ENCODE peak calls at places on chromosome 9, in seven cellular contexts. One of them, this sample, is unnamed.
A peak's percentile ranks its signal among the peaks of the same experiment; 100 is the strongest.

GRCh38 chr9:127218818-127219217 is 45.8 kb upstream of the GARNL3 start:
- DNase-seq in cardiac muscle cell: no peak
- DNase-seq in colonic mucosa: no peak
- DNase-seq in left ventricle myocardium inferior: no peak
- DNase-seq in IMR-90: no peak
- DNase-seq in heart left ventricle: no peak
- DNase-seq in prostate gland: no peak
- DNase-seq in this sample: no peak

GRCh38 chr9:95507456-95508241 is 9.1 kb downstream of the PTCH1 start:
- DNase-seq in cardiac muscle cell: peak; percentile 83
- DNase-seq in colonic mucosa: peak; percentile 72
- DNase-seq in left ventricle myocardium inferior: peak; percentile 52
- DNase-seq in IMR-90: peak; percentile 73
- DNase-seq in heart left ventricle: peak; percentile 70
- DNase-seq in prostate gland: peak; percentile 69
- DNase-seq in this sample: peak; percentile 66

GRCh38 chr9:113011911-113012381 is at the start of gene ZNF883:
- DNase-seq in cardiac muscle cell: peak; percentile 86
- DNase-seq in colonic mucosa: peak; percentile 43
- DNase-seq in left ventricle myocardium inferior: peak; percentile 62
- DNase-seq in IMR-90: peak; percentile 55
- DNase-seq in heart left ventricle: peak; percentile 74
- DNase-seq in prostate gland: no peak
- DNase-seq in this sample: peak; percentile 41

GRCh38 chr9:22307013-22307711 is 139.5 kb upstream of the DMRTA1 start:
- DNase-seq in cardiac muscle cell: peak; percentile 62
- DNase-seq in colonic mucosa: peak; percentile 19
- DNase-seq in left ventricle myocardium inferior: no peak
- DNase-seq in IMR-90: peak; percentile 55
- DNase-seq in heart left ventricle: no peak
- DNase-seq in prostate gland: peak; percentile 37
- DNase-seq in this sample: peak; percentile 7

GRCh38 chr9:14827805-14828204 is 82.4 kb downstream of the FREM1 start:
- DNase-seq in cardiac muscle cell: no peak
- DNase-seq in colonic mucosa: no peak
- DNase-seq in left ventricle myocardium inferior: no peak
- DNase-seq in IMR-90: no peak
- DNase-seq in heart left ventricle: no peak
- DNase-seq in prostate gland: no peak
- DNase-seq in this sample: no peak

GRCh38 chr9:133440884-133441283 is 18.7 kb downstream of the ADAMTS13 start:
- DNase-seq in cardiac muscle cell: no peak
- DNase-seq in colonic mucosa: no peak
- DNase-seq in left ventricle myocardium inferior: no peak
- DNase-seq in IMR-90: no peak
- DNase-seq in heart left ventricle: no peak
- DNase-seq in prostate gland: no peak
- DNase-seq in this sample: no peak

GRCh38 chr9:112894699-112895098 is 4.0 kb upstream of the SLC46A2 start:
- DNase-seq in cardiac muscle cell: no peak
- DNase-seq in colonic mucosa: no peak
- DNase-seq in left ventricle myocardium inferior: no peak
- DNase-seq in IMR-90: no peak
- DNase-seq in heart left ventricle: no peak
- DNase-seq in prostate gland: no peak
- DNase-seq in this sample: no peak

GRCh38 chr9:19554518-19554917 is 145.7 kb downstream of the ACER2 start:
- DNase-seq in cardiac muscle cell: no peak
- DNase-seq in colonic mucosa: no peak
- DNase-seq in left ventricle myocardium inferior: no peak
- DNase-seq in IMR-90: no peak
- DNase-seq in heart left ventricle: no peak
- DNase-seq in prostate gland: no peak
- DNase-seq in this sample: no peak

GRCh38 chr9:95841377-95841776 is 34.1 kb upstream of the ERCC6L2 start:
- DNase-seq in cardiac muscle cell: no peak
- DNase-seq in colonic mucosa: no peak
- DNase-seq in left ventricle myocardium inferior: no peak
- DNase-seq in IMR-90: no peak
- DNase-seq in heart left ventricle: no peak
- DNase-seq in prostate gland: no peak
- DNase-seq in this sample: no peak

GRCh38 chr9:98745470-98745869 is 36.7 kb upstream of the GABBR2 start:
- DNase-seq in cardiac muscle cell: no peak
- DNase-seq in colonic mucosa: no peak
- DNase-seq in left ventricle myocardium inferior: no peak
- DNase-seq in IMR-90: no peak
- DNase-seq in heart left ventricle: no peak
- DNase-seq in prostate gland: no peak
- DNase-seq in this sample: no peak

GRCh38 chr9:134521817-134522501 is 119.6 kb upstream of the COL5A1 start:
- DNase-seq in cardiac muscle cell: no peak
- DNase-seq in colonic mucosa: no peak
- DNase-seq in left ventricle myocardium inferior: no peak
- DNase-seq in IMR-90: no peak
- DNase-seq in heart left ventricle: no peak
- DNase-seq in prostate gland: no peak
- DNase-seq in this sample: no peak

GRCh38 chr9:77424993-77425392 is 223.1 kb downstream of the GNA14 start:
- DNase-seq in cardiac muscle cell: no peak
- DNase-seq in colonic mucosa: no peak
- DNase-seq in left ventricle myocardium inferior: no peak
- DNase-seq in IMR-90: peak; percentile 68
- DNase-seq in heart left ventricle: no peak
- DNase-seq in prostate gland: no peak
- DNase-seq in this sample: no peak

GRCh38 chr9:14303526-14303925 is 10.4 kb downstream of the NFIB start:
- DNase-seq in cardiac muscle cell: no peak
- DNase-seq in colonic mucosa: no peak
- DNase-seq in left ventricle myocardium inferior: no peak
- DNase-seq in IMR-90: no peak
- DNase-seq in heart left ventricle: no peak
- DNase-seq in prostate gland: no peak
- DNase-seq in this sample: no peak

GRCh38 chr9:121645003-121645402 is 6.4 kb upstream of the DAB2IP start:
- DNase-seq in cardiac muscle cell: no peak
- DNase-seq in colonic mucosa: no peak
- DNase-seq in left ventricle myocardium inferior: no peak
- DNase-seq in IMR-90: no peak
- DNase-seq in heart left ventricle: peak; percentile 29
- DNase-seq in prostate gland: no peak
- DNase-seq in this sample: no peak

GRCh38 chr9:132769895-132770774 is 99.9 kb downstream of the GTF3C4 start:
- DNase-seq in cardiac muscle cell: peak; percentile 75
- DNase-seq in colonic mucosa: peak; percentile 80
- DNase-seq in left ventricle myocardium inferior: peak; percentile 68
- DNase-seq in IMR-90: peak; percentile 51
- DNase-seq in heart left ventricle: peak; percentile 73
- DNase-seq in prostate gland: peak; percentile 56
- DNase-seq in this sample: no peak

GRCh38 chr9:94538908-94539307 is 16.0 kb upstream of the PCAT7 start:
- DNase-seq in cardiac muscle cell: no peak
- DNase-seq in colonic mucosa: no peak
- DNase-seq in left ventricle myocardium inferior: no peak
- DNase-seq in IMR-90: no peak
- DNase-seq in heart left ventricle: no peak
- DNase-seq in prostate gland: no peak
- DNase-seq in this sample: no peak

GRCh38 chr9:89744730-89745129 is 139.9 kb downstream of the GADD45G start:
- DNase-seq in cardiac muscle cell: no peak
- DNase-seq in colonic mucosa: no peak
- DNase-seq in left ventricle myocardium inferior: no peak
- DNase-seq in IMR-90: no peak
- DNase-seq in heart left ventricle: no peak
- DNase-seq in prostate gland: no peak
- DNase-seq in this sample: no peak

GRCh38 chr9:129761293-129761900 is 8.6 kb upstream of the PTGES start:
- DNase-seq in cardiac muscle cell: peak; percentile 91
- DNase-seq in colonic mucosa: peak; percentile 73
- DNase-seq in left ventricle myocardium inferior: peak; percentile 76
- DNase-seq in IMR-90: peak; percentile 92
- DNase-seq in heart left ventricle: peak; percentile 84
- DNase-seq in prostate gland: no peak
- DNase-seq in this sample: no peak

GRCh38 chr9:129759329-129759728 is 6.5 kb upstream of the PTGES start:
- DNase-seq in cardiac muscle cell: no peak
- DNase-seq in colonic mucosa: no peak
- DNase-seq in left ventricle myocardium inferior: peak; percentile 51
- DNase-seq in IMR-90: no peak
- DNase-seq in heart left ventricle: no peak
- DNase-seq in prostate gland: no peak
- DNase-seq in this sample: no peak

GRCh38 chr9:129763235-129763917 is 10.5 kb upstream of the PTGES start:
- DNase-seq in cardiac muscle cell: peak; percentile 95
- DNase-seq in colonic mucosa: no peak
- DNase-seq in left ventricle myocardium inferior: peak; percentile 19
- DNase-seq in IMR-90: peak; percentile 80
- DNase-seq in heart left ventricle: no peak
- DNase-seq in prostate gland: no peak
- DNase-seq in this sample: no peak

GRCh38 chr9:129759804-129760502 is 7.1 kb upstream of the PTGES start:
- DNase-seq in cardiac muscle cell: no peak
- DNase-seq in colonic mucosa: no peak
- DNase-seq in left ventricle myocardium inferior: peak; percentile 19
- DNase-seq in IMR-90: no peak
- DNase-seq in heart left ventricle: no peak
- DNase-seq in prostate gland: no peak
- DNase-seq in this sample: no peak

DNA sequence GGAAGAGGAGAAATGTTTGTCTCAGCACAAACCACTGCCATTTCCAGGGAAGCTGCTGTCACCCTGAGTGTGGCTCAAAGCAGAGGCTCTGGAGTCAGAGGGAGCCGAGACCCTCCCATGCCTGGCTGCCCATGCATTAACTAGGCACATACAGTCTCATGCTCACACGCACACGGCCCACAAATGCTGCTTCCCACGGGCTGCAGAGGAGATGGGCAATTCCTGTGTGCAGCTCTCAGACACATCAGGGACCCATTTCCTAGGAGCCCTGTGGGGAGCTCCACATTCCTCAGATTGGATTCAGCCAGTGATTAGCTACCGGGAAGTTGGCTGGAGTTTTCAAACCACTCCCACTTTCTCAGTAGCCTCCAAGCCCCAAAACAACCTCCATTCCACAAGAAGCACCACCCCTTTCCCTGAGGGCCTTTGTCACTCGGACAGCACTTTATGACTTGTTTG is 9.1 kb upstream of the PTGES start:
- DNase-seq in cardiac muscle cell: peak; percentile 89
- DNase-seq in colonic mucosa: peak; percentile 60
- DNase-seq in left ventricle myocardium inferior: no peak
- DNase-seq in IMR-90: peak; percentile 83
- DNase-seq in heart left ventricle: no peak
- DNase-seq in prostate gland: no peak
- DNase-seq in this sample: peak; percentile 96
- H3K27me3 ChIP-seq in cardiac muscle cell: no peaks in the 10 kb centered on the region
- H3K27me3 ChIP-seq in colonic mucosa: no peaks in the 10 kb centered on the region
- H3K27me3 ChIP-seq in left ventricle myocardium inferior: no peaks in the 10 kb centered on the region
- H3K27me3 ChIP-seq in IMR-90: no peaks in the 10 kb centered on the region
- H3K27me3 ChIP-seq in heart left ventricle: no peaks in the 10 kb centered on the region
- H3K27me3 ChIP-seq in prostate gland: no peaks in the 10 kb centered on the region
- H3K27me3 ChIP-seq in this sample: no peaks in the 10 kb centered on the region

GRCh38 chr9:9998491-9999287 is 614.1 kb downstream of the PTPRD start:
- DNase-seq in cardiac muscle cell: no peak
- DNase-seq in colonic mucosa: no peak
- DNase-seq in left ventricle myocardium inferior: no peak
- DNase-seq in IMR-90: no peak
- DNase-seq in heart left ventricle: no peak
- DNase-seq in prostate gland: no peak
- DNase-seq in this sample: no peak
- TF ChIP-seq CTCF in cardiac muscle cell: no peak
- TF ChIP-seq CTCF in colonic mucosa: no peak
- TF ChIP-seq CTCF in left ventricle myocardium inferior: peak; percentile 48
- TF ChIP-seq CTCF in IMR-90: peak; percentile 6
- TF ChIP-seq CTCF in heart left ventricle: no peak
- TF ChIP-seq CTCF in prostate gland: no peak
- TF ChIP-seq CTCF in this sample: peak; percentile 39

GRCh38 chr9:27765266-27765665 is 192.0 kb upstream of the C9orf72 start:
- DNase-seq in cardiac muscle cell: peak; percentile 9
- DNase-seq in colonic mucosa: no peak
- DNase-seq in left ventricle myocardium inferior: no peak
- DNase-seq in IMR-90: no peak
- DNase-seq in heart left ventricle: no peak
- DNase-seq in prostate gland: no peak
- DNase-seq in this sample: no peak
- H3K27me3 ChIP-seq in cardiac muscle cell: no peaks in the 10 kb centered on the region
- H3K27me3 ChIP-seq in colonic mucosa: no peaks in the 10 kb centered on the region
- H3K27me3 ChIP-seq in left ventricle myocardium inferior: no peaks in the 10 kb centered on the region
- H3K27me3 ChIP-seq in IMR-90: no peaks in the 10 kb centered on the region
- H3K27me3 ChIP-seq in heart left ventricle: no peaks in the 10 kb centered on the region
- H3K27me3 ChIP-seq in prostate gland: no peaks in the 10 kb centered on the region
- H3K27me3 ChIP-seq in this sample: no peaks in the 10 kb centered on the region

GRCh38 chr9:36346578-36346977 is 53.5 kb downstream of the RNF38 start:
- DNase-seq in cardiac muscle cell: no peak
- DNase-seq in colonic mucosa: no peak
- DNase-seq in left ventricle myocardium inferior: no peak
- DNase-seq in IMR-90: no peak
- DNase-seq in heart left ventricle: no peak
- DNase-seq in prostate gland: no peak
- DNase-seq in this sample: no peak

GRCh38 chr9:36341936-36342577 is 58.0 kb downstream of the RNF38 start:
- DNase-seq in cardiac muscle cell: no peak
- DNase-seq in colonic mucosa: no peak
- DNase-seq in left ventricle myocardium inferior: no peak
- DNase-seq in IMR-90: no peak
- DNase-seq in heart left ventricle: no peak
- DNase-seq in prostate gland: no peak
- DNase-seq in this sample: no peak

GRCh38 chr9:36345103-36345846 is 54.8 kb downstream of the RNF38 start:
- DNase-seq in cardiac muscle cell: no peak
- DNase-seq in colonic mucosa: no peak
- DNase-seq in left ventricle myocardium inferior: no peak
- DNase-seq in IMR-90: no peak
- DNase-seq in heart left ventricle: no peak
- DNase-seq in prostate gland: no peak
- DNase-seq in this sample: no peak
- TF ChIP-seq CTCF in cardiac muscle cell: no peak
- TF ChIP-seq CTCF in colonic mucosa: no peak
- TF ChIP-seq CTCF in left ventricle myocardium inferior: peak; percentile 26
- TF ChIP-seq CTCF in IMR-90: no peak
- TF ChIP-seq CTCF in heart left ventricle: no peak
- TF ChIP-seq CTCF in prostate gland: no peak
- TF ChIP-seq CTCF in this sample: peak; percentile 19

DNA sequence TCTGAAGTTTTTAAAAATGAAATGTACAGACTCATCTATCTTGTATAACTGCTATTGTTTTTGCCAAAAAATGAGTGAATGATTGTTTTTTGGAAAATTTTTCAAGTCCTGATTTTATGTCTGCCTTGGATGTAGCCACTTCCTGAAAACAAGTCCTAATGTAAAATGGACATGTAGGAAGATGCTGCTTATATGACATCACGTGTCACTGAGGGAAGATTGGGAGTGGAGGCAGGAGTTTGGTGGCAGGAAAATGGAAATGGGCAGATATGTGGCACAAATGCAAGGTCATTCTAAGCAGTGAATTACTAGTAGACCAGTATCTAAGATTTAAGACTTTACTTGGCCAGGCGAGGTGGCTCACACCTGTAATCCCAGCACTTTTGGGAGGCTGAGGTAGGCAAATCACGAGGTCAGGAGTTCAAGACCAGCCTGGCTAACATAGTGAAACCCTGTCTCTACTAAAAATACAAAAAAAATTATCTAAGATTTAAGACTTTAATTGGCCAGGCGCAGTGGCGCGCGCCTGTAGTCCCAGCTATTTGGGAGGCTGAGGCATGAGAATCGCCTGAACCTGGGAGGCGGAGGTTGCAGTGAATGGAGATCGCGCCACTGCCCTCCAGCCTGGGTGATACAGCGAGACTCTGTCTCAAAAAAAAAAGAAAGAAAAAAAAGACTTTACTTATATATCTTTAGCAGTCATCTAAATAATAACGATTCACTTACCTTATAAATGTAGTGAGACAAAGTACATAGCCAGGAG is 3.4 kb downstream of the DAPK1 start:
- DNase-seq in cardiac muscle cell: no peak
- DNase-seq in colonic mucosa: no peak
- DNase-seq in left ventricle myocardium inferior: no peak
- DNase-seq in IMR-90: no peak
- DNase-seq in heart left ventricle: no peak
- DNase-seq in prostate gland: no peak
- DNase-seq in this sample: no peak
- H3K27me3 ChIP-seq in cardiac muscle cell: no peaks in the 10 kb centered on the region
- H3K27me3 ChIP-seq in colonic mucosa: peaks cover 9% of the 10 kb centered on the region
- H3K27me3 ChIP-seq in left ventricle myocardium inferior: peaks cover 32% of the 10 kb centered on the region
- H3K27me3 ChIP-seq in IMR-90: peaks cover 28% of the 10 kb centered on the region
- H3K27me3 ChIP-seq in heart left ventricle: peaks cover 20% of the 10 kb centered on the region
- H3K27me3 ChIP-seq in prostate gland: no peaks in the 10 kb centered on the region
- H3K27me3 ChIP-seq in this sample: no peaks in the 10 kb centered on the region

This sample was measured in PC-9.